ENCODE peak calls at places on chromosomes 2 and 18, in eight cellular contexts. W, A, H, B, I, O, R and U are unnamed samples.

GRCh38 chr2:16057661-16058060 is 117.3 kb downstream of the MYCN start:
- DNase-seq in A (no peak), W (no peak), I (no peak), H (no peak), O (no peak), B (no peak), R (no peak), U (no peak)

GRCh38 chr2:67923696-67924095 is 139.1 kb downstream of the C1D start:
- DNase-seq in A (peak), W (no peak), H (no peak), O (no peak), B (no peak), I (no peak), R (peak), U (no peak)

GRCh38 chr18:23703987-23704384 is 14.7 kb downstream of the LAMA3 start:
- DNase-seq in A (no peak), R (no peak), W (no peak), H (no peak), I (no peak), O (no peak), B (no peak), U (no peak)

GRCh38 chr2:152620218-152620617 is 97.0 kb downstream of the PRPF40A start:
- DNase-seq in O (no peak), I (no peak), A (no peak), W (no peak), H (no peak), R (no peak), B (no peak), U (no peak)

GRCh38 chr2:150142561-150142960 is 344.9 kb downstream of the RND3 start:
- DNase-seq in B (no peak), R (peak), A (peak), O (no peak), H (no peak), I (no peak), W (no peak), U (no peak)

GRCh38 chr2:43047187-43047780 is 179.1 kb downstream of the ZFP36L2 start:
- DNase-seq in O (peak), I (no peak), H (no peak), R (no peak), B (no peak), A (no peak), W (no peak), U (no peak)

GRCh38 chr18:58529714-58530354 is 99.1 kb downstream of the ALPK2 start:
- DNase-seq in H (peak), I (peak), W (no peak), O (no peak), A (peak), R (peak), B (peak), U (no peak)

GRCh38 chr2:118847447-118848172 is at the start of gene EN1:
- DNase-seq in A (peak), I (no peak), O (no peak), B (no peak), W (no peak), R (peak), H (no peak), U (no peak)

GRCh38 chr2:81481242-81481993 is 1176.9 kb upstream of the LRRTM1 start:
- DNase-seq in O (peak), B (no peak), A (peak), I (no peak), H (no peak), W (no peak), R (no peak), U (no peak)

GRCh38 chr18:46711444-46711863 is 45.4 kb downstream of the ST8SIA5 start:
- DNase-seq in A (no peak), R (no peak), H (no peak), O (no peak), W (no peak), I (no peak), B (no peak), U (no peak)

GRCh38 chr2:84901593-84902120 is 3.8 kb upstream of the TMSB10 start:
- DNase-seq in W (no peak), A (peak), O (no peak), R (peak), H (no peak), B (no peak), I (no peak), U (no peak)

GRCh38 chr18:8615397-8616025 is 6.3 kb downstream of the RAB12 start:
- DNase-seq in R (peak), O (no peak), I (peak), H (no peak), W (peak), B (no peak), A (peak), U (peak)

GRCh38 chr18:2573408-2573807 is 2.1 kb downstream of the NDC80 start:
- DNase-seq in O (no peak), R (no peak), H (no peak), A (no peak), B (no peak), W (no peak), I (no peak), U (no peak)

GRCh38 chr2:9639740-9640337 is 9.0 kb upstream of the YWHAQ start:
- DNase-seq in A (no peak), B (no peak), O (no peak), W (no peak), H (no peak), R (no peak), I (no peak), U (no peak)

GRCh38 chr18:41666251-41666650 is 288.8 kb upstream of the PIK3C3 start:
- DNase-seq in A (no peak), B (no peak), O (no peak), R (peak), W (no peak), H (no peak), I (no peak), U (no peak)

GRCh38 chr18:62327977-62328376 is 2.9 kb downstream of the TNFRSF11A start:
- DNase-seq in R (no peak), W (no peak), H (no peak), A (no peak), B (no peak), O (no peak), I (no peak), U (no peak)

GRCh38 chr18:32460046-32460785 is 10.5 kb downstream of the GAREM1 start:
- DNase-seq in R (no peak), A (no peak), O (no peak), I (no peak), W (no peak), H (no peak), B (no peak), U (no peak)

GRCh38 chr2:67656875-67657274 is 259.7 kb downstream of the ETAA1 start:
- DNase-seq in O (no peak), B (no peak), A (no peak), R (peak), W (no peak), I (no peak), H (no peak), U (no peak)

GRCh38 chr2:51093016-51093415 is 61.1 kb upstream of the NRXN1 start:
- DNase-seq in H (no peak), B (no peak), I (no peak), R (no peak), W (no peak), O (no peak), A (no peak), U (no peak)

GRCh38 chr2:60385648-60386047 is 167.8 kb downstream of the BCL11A start:
- DNase-seq in H (no peak), W (no peak), A (peak), O (no peak), I (no peak), R (peak), B (no peak), U (no peak)